ENCODE peak calls at places on chromosomes 13 and 19, in ten cellular contexts. One of them, this sample, is unnamed.

GRCh38 chr13:64928704-64929499 is 2301.2 kb downstream of the PCDH9 start:
- DNase-seq in BJ: peak; percentile 57
- DNase-seq in endothelial cell: no peak
- DNase-seq in HFF-Myc: peak; percentile 19
- DNase-seq in HAP-1: no peak
- DNase-seq in KBM-7: no peak
- DNase-seq in GF-D8: no peak
- DNase-seq in stimulated activated naive CD8-positive, alpha-beta T cell treated with anti-CD3 and anti-CD28 coated beads, Interleukin-15, Interleukin-2, amounts not matched to agents 100 U/mL and 50 U/mL, for 24 hours: no peak
- DNase-seq in epithelial cell of esophagus: peak; percentile 83
- DNase-seq in pancreas: no peak
- DNase-seq in this sample: peak; percentile 64

GRCh38 chr19:28881616-28882015 is 331.3 kb downstream of the UQCRFS1 start:
- DNase-seq in BJ: no peak
- DNase-seq in endothelial cell: no peak
- DNase-seq in HFF-Myc: no peak
- DNase-seq in HAP-1: no peak
- DNase-seq in KBM-7: no peak
- DNase-seq in GF-D8: no peak
- DNase-seq in stimulated activated naive CD8-positive, alpha-beta T cell treated with anti-CD3 and anti-CD28 coated beads, Interleukin-15, Interleukin-2, amounts not matched to agents 100 U/mL and 50 U/mL, for 24 hours: no peak
- DNase-seq in epithelial cell of esophagus: no peak
- DNase-seq in pancreas: no peak
- DNase-seq in this sample: no peak

GRCh38 chr19:23996549-23996948 is 81.9 kb downstream of the ZNF726 start:
- DNase-seq in BJ: no peak
- DNase-seq in endothelial cell: peak; percentile 8
- DNase-seq in HFF-Myc: no peak
- DNase-seq in HAP-1: no peak
- DNase-seq in KBM-7: peak; percentile 16
- DNase-seq in GF-D8: no peak
- DNase-seq in stimulated activated naive CD8-positive, alpha-beta T cell treated with anti-CD3 and anti-CD28 coated beads, Interleukin-15, Interleukin-2, amounts not matched to agents 100 U/mL and 50 U/mL, for 24 hours: peak; percentile 14
- DNase-seq in epithelial cell of esophagus: no peak
- DNase-seq in pancreas: no peak
- DNase-seq in this sample: no peak

GRCh38 chr13:100666124-100666523 is 8.5 kb downstream of the TMTC4 start:
- DNase-seq in BJ: no peak
- DNase-seq in endothelial cell: no peak
- DNase-seq in HFF-Myc: peak; percentile 35
- DNase-seq in HAP-1: no peak
- DNase-seq in KBM-7: no peak
- DNase-seq in GF-D8: no peak
- DNase-seq in stimulated activated naive CD8-positive, alpha-beta T cell treated with anti-CD3 and anti-CD28 coated beads, Interleukin-15, Interleukin-2, amounts not matched to agents 100 U/mL and 50 U/mL, for 24 hours: no peak
- DNase-seq in epithelial cell of esophagus: no peak
- DNase-seq in pancreas: no peak
- DNase-seq in this sample: no peak

GRCh38 chr19:55078996-55079395 is 3.3 kb downstream of the EPS8L1 start:
- DNase-seq in BJ: no peak
- DNase-seq in endothelial cell: no peak
- DNase-seq in HFF-Myc: no peak
- DNase-seq in HAP-1: no peak
- DNase-seq in KBM-7: no peak
- DNase-seq in GF-D8: no peak
- DNase-seq in stimulated activated naive CD8-positive, alpha-beta T cell treated with anti-CD3 and anti-CD28 coated beads, Interleukin-15, Interleukin-2, amounts not matched to agents 100 U/mL and 50 U/mL, for 24 hours: no peak
- DNase-seq in epithelial cell of esophagus: no peak
- DNase-seq in pancreas: peak; percentile 11
- DNase-seq in this sample: no peak

GRCh38 chr19:29529646-29530548 is 4.1 kb downstream of the VSTM2B start:
- DNase-seq in BJ: no peak
- DNase-seq in endothelial cell: peak; percentile 31
- DNase-seq in HFF-Myc: no peak
- DNase-seq in HAP-1: no peak
- DNase-seq in KBM-7: no peak
- DNase-seq in GF-D8: no peak
- DNase-seq in stimulated activated naive CD8-positive, alpha-beta T cell treated with anti-CD3 and anti-CD28 coated beads, Interleukin-15, Interleukin-2, amounts not matched to agents 100 U/mL and 50 U/mL, for 24 hours: no peak
- DNase-seq in epithelial cell of esophagus: no peak
- DNase-seq in pancreas: no peak
- DNase-seq in this sample: no peak

GRCh38 chr19:35760711-35761349 is 2.9 kb downstream of the PROSER3 start:
- DNase-seq in BJ: no peak
- DNase-seq in endothelial cell: no peak
- DNase-seq in HFF-Myc: no peak
- DNase-seq in HAP-1: no peak
- DNase-seq in KBM-7: no peak
- DNase-seq in GF-D8: no peak
- DNase-seq in stimulated activated naive CD8-positive, alpha-beta T cell treated with anti-CD3 and anti-CD28 coated beads, Interleukin-15, Interleukin-2, amounts not matched to agents 100 U/mL and 50 U/mL, for 24 hours: no peak
- DNase-seq in epithelial cell of esophagus: no peak
- DNase-seq in pancreas: peak; percentile 43
- DNase-seq in this sample: no peak

GRCh38 chr19:6238643-6239281 is 41.0 kb downstream of the MLLT1 start:
- DNase-seq in BJ: no peak
- DNase-seq in endothelial cell: no peak
- DNase-seq in HFF-Myc: no peak
- DNase-seq in HAP-1: no peak
- DNase-seq in KBM-7: no peak
- DNase-seq in GF-D8: no peak
- DNase-seq in stimulated activated naive CD8-positive, alpha-beta T cell treated with anti-CD3 and anti-CD28 coated beads, Interleukin-15, Interleukin-2, amounts not matched to agents 100 U/mL and 50 U/mL, for 24 hours: no peak
- DNase-seq in epithelial cell of esophagus: peak; percentile 23
- DNase-seq in pancreas: peak; percentile 49
- DNase-seq in this sample: no peak

GRCh38 chr19:3357362-3357730 is 9.0 kb upstream of the NFIC start:
- DNase-seq in BJ: no peak
- DNase-seq in endothelial cell: no peak
- DNase-seq in HFF-Myc: no peak
- DNase-seq in HAP-1: no peak
- DNase-seq in KBM-7: no peak
- DNase-seq in GF-D8: no peak
- DNase-seq in stimulated activated naive CD8-positive, alpha-beta T cell treated with anti-CD3 and anti-CD28 coated beads, Interleukin-15, Interleukin-2, amounts not matched to agents 100 U/mL and 50 U/mL, for 24 hours: peak; percentile 40
- DNase-seq in epithelial cell of esophagus: no peak
- DNase-seq in pancreas: no peak
- DNase-seq in this sample: no peak

GRCh38 chr13:47829684-47830083 is 171.4 kb downstream of the SUCLA2 start:
- DNase-seq in BJ: no peak
- DNase-seq in endothelial cell: no peak
- DNase-seq in HFF-Myc: no peak
- DNase-seq in HAP-1: no peak
- DNase-seq in KBM-7: no peak
- DNase-seq in GF-D8: no peak
- DNase-seq in stimulated activated naive CD8-positive, alpha-beta T cell treated with anti-CD3 and anti-CD28 coated beads, Interleukin-15, Interleukin-2, amounts not matched to agents 100 U/mL and 50 U/mL, for 24 hours: no peak
- DNase-seq in epithelial cell of esophagus: no peak
- DNase-seq in pancreas: no peak
- DNase-seq in this sample: no peak

GRCh38 chr13:109835321-109835720 is 48.9 kb upstream of the IRS2 start:
- DNase-seq in BJ: no peak
- DNase-seq in endothelial cell: no peak
- DNase-seq in HFF-Myc: no peak
- DNase-seq in HAP-1: no peak
- DNase-seq in KBM-7: no peak
- DNase-seq in GF-D8: no peak
- DNase-seq in stimulated activated naive CD8-positive, alpha-beta T cell treated with anti-CD3 and anti-CD28 coated beads, Interleukin-15, Interleukin-2, amounts not matched to agents 100 U/mL and 50 U/mL, for 24 hours: no peak
- DNase-seq in epithelial cell of esophagus: no peak
- DNase-seq in pancreas: no peak
- DNase-seq in this sample: no peak